ENCODE peak calls at places on chromosomes 3 and 15, in five cellular contexts. L is AG10803, Z is mucosa of descending colon, C is tibial artery, Q is pancreas. X is an unnamed sample.

GRCh38 chr15:64521726-64522164 is 61.4 kb downstream of the ZNF609 start:
- DNase-seq in L (peak), Z (no peak), C (peak), Q (no peak), X (peak)

GRCh38 chr15:53627279-53627678 is 132.2 kb downstream of the WDR72 start:
- DNase-seq in L (no peak), Z (no peak), C (no peak), Q (no peak), X (no peak)

GRCh38 chr15:65087411-65087810 is 10.9 kb downstream of the KBTBD13 start:
- DNase-seq in L (no peak), Z (no peak), C (no peak), Q (no peak), X (no peak)

GRCh38 chr3:182105875-182106274 is 394.1 kb downstream of the SOX2 start:
- DNase-seq in L (peak), Z (no peak), C (no peak), Q (no peak), X (no peak)

GRCh38 chr3:115989927-115990326 is 366.6 kb downstream of the GAP43 start:
- DNase-seq in L (peak), Z (no peak), C (no peak), Q (no peak), X (peak)

GRCh38 chr3:31704156-31704555 is 171.4 kb downstream of the STT3B start:
- DNase-seq in L (no peak), Z (no peak), C (no peak), Q (no peak), X (no peak)

GRCh38 chr3:38782148-38782547 is 33.9 kb downstream of the SCN10A start:
- DNase-seq in L (no peak), Z (no peak), C (no peak), Q (no peak), X (no peak)

GRCh38 chr15:70589221-70589620 is 174.1 kb downstream of the UACA start:
- DNase-seq in L (peak), Z (no peak), C (no peak), Q (no peak), X (peak)

GRCh38 chr3:134777341-134777740 is 17.7 kb upstream of the EPHB1 start:
- DNase-seq in L (no peak), Z (no peak), C (no peak), Q (no peak), X (no peak)

GRCh38 chr15:65414841-65415621 is 7.7 kb downstream of the IGDCC4 start:
- DNase-seq in L (peak), Z (no peak), C (no peak), Q (peak), X (no peak)

GRCh38 chr3:107208100-107208499 is 169.1 kb upstream of the CCDC54 start:
- DNase-seq in L (peak), Z (no peak), C (peak), Q (no peak), X (peak)

GRCh38 chr3:174938102-174938501 is 79.0 kb downstream of the NAALADL2 start:
- DNase-seq in L (no peak), Z (no peak), C (no peak), Q (no peak), X (no peak)

GRCh38 chr15:41994772-41995475 is 22.6 kb upstream of the EHD4 start:
- DNase-seq in L (no peak), Z (no peak), C (no peak), Q (peak), X (no peak)

GRCh38 chr3:137767146-137768020 is 3.3 kb downstream of the SOX14 start:
- DNase-seq in L (no peak), Z (no peak), C (no peak), Q (no peak), X (no peak)

GRCh38 chr3:7682822-7683229 is 818.8 kb upstream of the LMCD1 start:
- DNase-seq in L (peak), Z (no peak), C (peak), Q (no peak), X (no peak)

GRCh38 chr3:66200147-66200546 is 20.7 kb upstream of the SLC25A26 start:
- DNase-seq in L (no peak), Z (no peak), C (no peak), Q (no peak), X (no peak)

GRCh38 chr3:72582963-72583362 is 265.3 kb downstream of the SHQ1 start:
- DNase-seq in L (no peak), Z (no peak), C (no peak), Q (no peak), X (no peak)

GRCh38 chr3:72584262-72584661 is 264.0 kb downstream of the SHQ1 start:
- DNase-seq in L (no peak), Z (no peak), C (no peak), Q (no peak), X (no peak)

GRCh38 chr3:72590732-72591192 is 257.5 kb downstream of the SHQ1 start:
- DNase-seq in L (no peak), Z (no peak), C (no peak), Q (no peak), X (no peak)

GRCh38 chr3:72586694-72587093 is 261.6 kb downstream of the SHQ1 start:
- DNase-seq in L (no peak), Z (no peak), C (no peak), Q (no peak), X (no peak)

GRCh38 chr3:72587282-72587681 is 261.0 kb downstream of the SHQ1 start:
- DNase-seq in L (no peak), Z (no peak), C (no peak), Q (no peak), X (no peak)
- TF ChIP-seq CTCF in L (no peak), Z (no peak), C (no peak), Q (no peak), X (peak)

GRCh38 chr3:175951047-175951694 is 1092.0 kb downstream of the NAALADL2 start:
- DNase-seq in L (peak), Z (no peak), C (no peak), Q (no peak), X (peak)

GRCh38 chr3:175957427-175957826 is 1098.3 kb downstream of the NAALADL2 start:
- DNase-seq in L (no peak), Z (no peak), C (no peak), Q (no peak), X (no peak)

DNA sequence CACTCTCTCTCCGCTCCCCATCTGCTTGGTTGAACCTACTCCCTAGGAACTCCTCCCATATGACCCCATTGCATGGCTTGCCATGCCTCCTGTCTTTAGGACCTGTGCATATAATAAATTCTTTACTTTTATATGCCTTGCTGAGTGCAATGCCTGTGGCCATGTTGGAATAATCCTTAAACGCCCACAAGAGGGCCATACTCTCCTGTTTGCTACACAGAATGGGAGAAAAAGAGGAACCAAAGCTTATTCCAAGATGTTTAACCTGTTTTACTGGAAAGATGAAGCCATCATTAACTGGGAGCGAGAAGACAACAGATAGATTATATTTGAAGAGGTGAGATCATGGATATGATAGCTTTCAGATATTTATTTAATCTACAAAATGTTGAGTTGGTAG is 1097.8 kb downstream of the NAALADL2 start:
- DNase-seq in L (peak), Z (no peak), C (no peak), Q (no peak), X (peak)
- TF ChIP-seq CTCF in L (peak), Z (no peak), C (no peak), Q (no peak), X (peak)

GRCh38 chr3:178987745-178988144 is 83.9 kb downstream of the ZMAT3 start:
- DNase-seq in L (no peak), Z (no peak), C (no peak), Q (no peak), X (no peak)
- TF ChIP-seq CTCF in L (no peak), Z (no peak), C (no peak), Q (no peak), X (no peak)

GRCh38 chr3:184741259-184741556 is 29.3 kb upstream of the MAGEF1 start:
- DNase-seq in L (no peak), Z (no peak), C (no peak), Q (no peak), X (no peak)
- TF ChIP-seq CTCF in L (no peak), Z (no peak), C (no peak), Q (no peak), X (no peak)

X was measured in HFFc6.